ENCODE peak calls at places on chromosomes 5 and 9, in six cellular contexts. Y is PC-9; R is kidney epithelial cell; C is stimulated activated CD4-positive, alpha-beta T cell treated with anti-CD3 and anti-CD28 coated beads, Interleukin-2, amount 100 ng/mL, for 48 hours; P is endothelial cell; N is fibroblast of lung. T is an unnamed sample.
A peak's percentile ranks its signal among the peaks of the same experiment; 100 is the strongest.

GRCh38 chr5:86461169-86461956 is 156.4 kb upstream of the COX7C start:
- DNase-seq in Y (peak; percentile 76), R (peak; percentile 5), C (no peak), P (no peak), N (no peak), T (no peak)

GRCh38 chr9:131809941-131810344 is 70.1 kb upstream of the RAPGEF1 start:
- DNase-seq in Y (no peak), R (no peak), C (no peak), P (no peak), N (peak; percentile 57), T (no peak)

GRCh38 chr5:30928966-30929365 is 264.5 kb upstream of the CDH6 start:
- DNase-seq in Y (peak; percentile 25), R (no peak), C (no peak), P (no peak), N (no peak), T (no peak)

GRCh38 chr9:14479187-14479586 is 165.2 kb upstream of the NFIB start:
- DNase-seq in Y (no peak), R (no peak), C (no peak), P (no peak), N (no peak), T (no peak)

GRCh38 chr5:72848474-72849428 is 32.3 kb downstream of the TNPO1 start:
- DNase-seq in Y (no peak), R (no peak), C (peak; percentile 40), P (peak; percentile 56), N (no peak), T (peak; percentile 54)

GRCh38 chr5:55344392-55344992 is 36.7 kb downstream of the MTREX start:
- DNase-seq in Y (peak; percentile 45), R (no peak), C (peak; percentile 57), P (peak; percentile 69), N (peak; percentile 80), T (peak; percentile 63)

GRCh38 chr9:74281674-74282073 is 215.5 kb upstream of the RORB start:
- DNase-seq in Y (no peak), R (no peak), C (no peak), P (peak; percentile 17), N (no peak), T (peak; percentile 42)

GRCh38 chr9:79489241-79490000 is 82.3 kb upstream of the TLE4 start:
- DNase-seq in Y (no peak), R (peak; percentile 21), C (no peak), P (no peak), N (peak; percentile 35), T (peak; percentile 11)

GRCh38 chr9:128383007-128383753 is 12.0 kb downstream of the URM1 start:
- DNase-seq in Y (no peak), R (no peak), C (no peak), P (no peak), N (no peak), T (no peak)

GRCh38 chr5:159459951-159460538 is 129.8 kb upstream of the IL12B start:
- DNase-seq in Y (peak; percentile 52), R (no peak), C (no peak), P (no peak), N (peak; percentile 20), T (peak; percentile 56)

GRCh38 chr9:132699926-132700325 is 29.7 kb downstream of the GTF3C4 start:
- DNase-seq in Y (no peak), R (no peak), C (no peak), P (no peak), N (peak; percentile 63), T (no peak)

GRCh38 chr9:137194388-137194787 is 5.9 kb downstream of the SSNA1 start:
- DNase-seq in Y (no peak), R (no peak), C (no peak), P (no peak), N (no peak), T (peak; percentile 27)

GRCh38 chr9:124022201-124023121 is 10.9 kb downstream of the LHX2 start:
- DNase-seq in Y (no peak), R (no peak), C (no peak), P (peak; percentile 55), N (no peak), T (no peak)

GRCh38 chr9:38081356-38082108 is 12.5 kb upstream of the SHB start:
- DNase-seq in Y (no peak), R (no peak), C (no peak), P (no peak), N (no peak), T (no peak)

GRCh38 chr5:170076211-170076610 is 29.5 kb upstream of the FOXI1 start:
- DNase-seq in Y (no peak), R (no peak), C (no peak), P (no peak), N (no peak), T (no peak)

GRCh38 chr9:82057805-82058204 is 69.2 kb downstream of the SPATA31D1 start:
- DNase-seq in Y (no peak), R (no peak), C (no peak), P (no peak), N (no peak), T (no peak)

GRCh38 chr9:91192785-91193657 is 168.7 kb downstream of the AUH start:
- DNase-seq in Y (peak; percentile 94), R (peak; percentile 93), C (peak; percentile 75), P (peak; percentile 58), N (peak; percentile 100), T (peak; percentile 93)

GRCh38 chr5:123097871-123098735 is 9.1 kb downstream of the PRDM6 start:
- DNase-seq in Y (no peak), R (no peak), C (no peak), P (no peak), N (no peak), T (no peak)

GRCh38 chr9:127886401-127886972 is 9.0 kb upstream of the AK1 start:
- DNase-seq in Y (no peak), R (no peak), C (no peak), P (no peak), N (no peak), T (no peak)

GRCh38 chr5:127519527-127519926 is 2.1 kb downstream of the PRRC1 start:
- DNase-seq in Y (no peak), R (no peak), C (no peak), P (no peak), N (peak; percentile 11), T (no peak)

GRCh38 chr5:54062958-54063357 is 247.4 kb downstream of the ARL15 start:
- DNase-seq in Y (no peak), R (no peak), C (no peak), P (no peak), N (peak; percentile 35), T (peak; percentile 10)

GRCh38 chr5:140243855-140244254 is 59.0 kb downstream of the PFDN1 start:
- DNase-seq in Y (no peak), R (no peak), C (no peak), P (no peak), N (no peak), T (no peak)

GRCh38 chr9:124134526-124134925 is 123.0 kb downstream of the LHX2 start:
- DNase-seq in Y (no peak), R (no peak), C (no peak), P (no peak), N (no peak), T (no peak)

GRCh38 chr9:128005938-128006337 is 25.1 kb upstream of the EEIG1 start:
- DNase-seq in Y (no peak), R (no peak), C (no peak), P (peak; percentile 67), N (no peak), T (no peak)

GRCh38 chr9:126781186-126781585 is 23.7 kb upstream of the ZBTB43 start:
- DNase-seq in Y (no peak), R (no peak), C (no peak), P (no peak), N (no peak), T (no peak)

GRCh38 chr5:43197535-43197934 is 5.5 kb downstream of the NIM1K start:
- DNase-seq in Y (no peak), R (no peak), C (no peak), P (no peak), N (no peak), T (no peak)

GRCh38 chr9:99948896-99949295 is 42.4 kb downstream of the STX17 start:
- DNase-seq in Y (no peak), R (no peak), C (no peak), P (no peak), N (no peak), T (no peak)

GRCh38 chr5:33321026-33321425 is 119.7 kb upstream of the TARS1 start:
- DNase-seq in Y (no peak), R (peak; percentile 56), C (no peak), P (no peak), N (peak; percentile 99), T (no peak)

GRCh38 chr5:73170522-73170921 is 2.5 kb upstream of the TMEM174 start:
- DNase-seq in Y (no peak), R (no peak), C (peak; percentile 6), P (peak; percentile 55), N (peak; percentile 31), T (peak; percentile 66)

GRCh38 chr5:133506165-133506564 is 106.2 kb downstream of the FSTL4 start:
- DNase-seq in Y (no peak), R (no peak), C (no peak), P (no peak), N (no peak), T (no peak)

GRCh38 chr5:112208699-112209615 is 210.1 kb downstream of the EPB41L4A start:
- DNase-seq in Y (no peak), R (no peak), C (no peak), P (no peak), N (no peak), T (peak; percentile 11)

GRCh38 chr5:93886917-93887361 is 145.5 kb upstream of the POU5F2 start:
- DNase-seq in Y (no peak), R (no peak), C (no peak), P (no peak), N (peak; percentile 58), T (no peak)

GRCh38 chr5:159393854-159394274 is 63.6 kb upstream of the IL12B start:
- DNase-seq in Y (no peak), R (no peak), C (no peak), P (no peak), N (no peak), T (peak; percentile 3)

GRCh38 chr5:31156761-31157160 is 36.7 kb upstream of the CDH6 start:
- DNase-seq in Y (no peak), R (no peak), C (no peak), P (no peak), N (no peak), T (no peak)

GRCh38 chr5:39760385-39761198 is 335.8 kb upstream of the DAB2 start:
- DNase-seq in Y (no peak), R (peak; percentile 63), C (no peak), P (no peak), N (peak; percentile 97), T (peak; percentile 24)

GRCh38 chr9:22208846-22209585 is 199.9 kb upstream of the CDKN2B start:
- DNase-seq in Y (no peak), R (no peak), C (no peak), P (no peak), N (peak; percentile 43), T (no peak)

GRCh38 chr9:33287087-33287490 is 3.2 kb upstream of the NFX1 start:
- DNase-seq in Y (peak; percentile 45), R (no peak), C (no peak), P (peak; percentile 50), N (peak; percentile 81), T (peak; percentile 79)

GRCh38 chr9:6667633-6668280 is 22.2 kb upstream of the GLDC start:
- DNase-seq in Y (no peak), R (no peak), C (no peak), P (no peak), N (peak; percentile 54), T (peak; percentile 58)

GRCh38 chr9:91954841-91955471 is 4.9 kb upstream of the ROR2 start:
- DNase-seq in Y (no peak), R (no peak), C (peak; percentile 28), P (peak; percentile 70), N (peak; percentile 82), T (peak; percentile 77)

GRCh38 chr5:94945656-94946055 is 327.2 kb downstream of the SLF1 start:
- DNase-seq in Y (no peak), R (no peak), C (no peak), P (no peak), N (no peak), T (no peak)